ENCODE peak calls at places on chromosomes 13 and 19, in six cellular contexts. W is NB4, Q is adrenal gland, X is esophagus squamous epithelium, P is thoracic aorta, V is ascending aorta. K is an unnamed sample.

GRCh38 chr19:14166448-14166847 is 30.1 kb upstream of the ASF1B start:
- DNase-seq in W (no peak), P (no peak), V (no peak), X (no peak), Q (no peak), K (no peak)

GRCh38 chr13:65744761-65745160 is 1485.4 kb downstream of the PCDH9 start:
- DNase-seq in W (no peak), P (no peak), Q (no peak), V (no peak), X (no peak), K (no peak)

GRCh38 chr13:41059466-41059865 is 1.8 kb upstream of the WBP4 start:
- DNase-seq in W (no peak), P (no peak), Q (no peak), V (no peak), X (no peak), K (no peak)

GRCh38 chr13:98134901-98135300 is 8.0 kb upstream of the FARP1 start:
- DNase-seq in P (no peak), Q (no peak), W (no peak), V (no peak), X (no peak), K (no peak)

GRCh38 chr13:94272038-94272437 is 207.4 kb downstream of the DCT start:
- DNase-seq in Q (no peak), P (no peak), W (no peak), X (no peak), V (no peak), K (no peak)

GRCh38 chr19:29817316-29817715 is 5.5 kb downstream of the CCNE1 start:
- DNase-seq in X (no peak), P (no peak), W (no peak), V (no peak), Q (no peak), K (no peak)

GRCh38 chr19:41753159-41753558 is 2.2 kb upstream of the CEACAM6 start:
- DNase-seq in P (no peak), X (no peak), Q (peak; percentile 20), V (no peak), W (peak; percentile 57), K (no peak)

GRCh38 chr19:46254776-46255175 is 25.2 kb downstream of the IGFL1 start:
- DNase-seq in X (no peak), Q (no peak), V (no peak), P (no peak), W (peak; percentile 66), K (no peak)

GRCh38 chr13:47277774-47278173 is 380.9 kb upstream of the HTR2A start:
- DNase-seq in V (no peak), P (no peak), X (no peak), W (peak; percentile 32), Q (no peak), K (no peak)

GRCh38 chr19:5691930-5692784 is 2.1 kb downstream of the RPL36 start:
- DNase-seq in W (peak; percentile 34), Q (peak; percentile 59), V (no peak), X (no peak), P (no peak), K (no peak)

GRCh38 chr19:43429395-43429794 is 14.7 kb downstream of the TEX101 start:
- DNase-seq in Q (no peak), W (no peak), X (no peak), V (no peak), P (no peak), K (no peak)

GRCh38 chr19:43422689-43423066 is 8.0 kb downstream of the TEX101 start:
- DNase-seq in P (no peak), V (no peak), X (no peak), Q (no peak), W (no peak), K (no peak)

GRCh38 chr19:43422000-43422688 is 7.5 kb downstream of the TEX101 start:
- DNase-seq in W (no peak), V (no peak), Q (no peak), P (no peak), X (no peak), K (no peak)

GRCh38 chr19:43423779-43424178 is 9.1 kb downstream of the TEX101 start:
- DNase-seq in P (no peak), Q (no peak), W (no peak), V (no peak), X (no peak), K (no peak)

DNA sequence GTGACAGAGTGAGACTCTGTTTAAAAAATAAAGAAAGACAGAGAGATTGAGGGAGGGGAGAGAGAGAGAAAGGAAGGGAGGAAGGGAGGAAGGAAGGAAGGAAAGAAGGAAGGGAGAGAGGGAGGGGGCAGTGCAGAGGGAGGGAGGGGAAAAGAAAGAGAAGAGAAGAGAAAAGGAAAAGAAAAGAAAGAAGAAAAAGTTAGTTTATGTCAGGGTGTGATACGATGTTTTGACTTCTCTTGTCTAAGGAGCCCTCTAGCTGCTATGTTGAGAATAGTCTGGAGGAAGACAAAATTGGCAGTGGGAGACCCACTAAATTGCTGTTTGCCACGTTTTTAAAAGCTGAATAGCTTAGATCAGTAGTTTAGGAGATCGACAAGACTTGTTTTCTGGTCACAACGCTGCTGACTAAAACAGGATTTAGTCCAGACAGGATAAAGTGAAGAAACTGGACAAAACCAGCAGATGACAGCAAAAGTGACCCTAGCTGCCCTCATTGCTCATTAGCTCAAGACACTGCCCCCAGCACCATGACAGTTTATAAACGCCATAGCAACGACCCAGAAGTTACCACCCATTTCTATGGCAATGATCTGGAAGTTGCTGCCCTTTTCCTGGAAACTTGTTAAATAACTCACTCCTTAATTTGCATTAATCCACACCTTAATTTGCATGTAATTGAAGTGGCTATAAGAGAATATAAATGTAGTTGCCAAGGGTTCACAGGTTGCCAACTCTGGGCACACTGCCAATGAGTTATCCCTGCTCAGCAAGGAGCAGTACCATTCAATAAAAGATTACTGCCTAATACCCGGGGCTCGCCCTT is 11.1 kb downstream of the TEX101 start:
- DNase-seq in W (peak; percentile 26), V (no peak), Q (no peak), X (no peak), P (no peak), K (no peak)
- TF ChIP-seq CTCF in W (peak; percentile 39), V (no peak), Q (peak; percentile 30), X (peak; percentile 49), P (no peak), K (no peak)

GRCh38 chr13:52450793-52451116 is 321 bp upstream of the VPS36 start:
- DNase-seq in Q (no peak), P (no peak), X (no peak), V (no peak), W (no peak), K (no peak)

GRCh38 chr13:52454459-52454824 is 836 bp upstream of the CKAP2 start:
- DNase-seq in P (no peak), W (peak; percentile 56), X (no peak), V (no peak), Q (no peak), K (no peak)

GRCh38 chr13:52452470-52452869 is 2.0 kb upstream of the VPS36 start:
- DNase-seq in Q (no peak), V (no peak), X (no peak), P (no peak), W (no peak), K (no peak)

GRCh38 chr13:52455677-52456041 is 381 bp downstream of the CKAP2 start:
- DNase-seq in Q (peak; percentile 74), V (peak; percentile 19), X (peak; percentile 45), P (peak; percentile 16), W (peak; percentile 93), K (peak; percentile 60)

GRCh38 chr13:52454825-52455676 is at the start of gene CKAP2:
- DNase-seq in V (peak; percentile 84), W (peak; percentile 99), Q (peak; percentile 97), X (peak; percentile 70), P (peak; percentile 86), K (peak; percentile 84)
- TF ChIP-seq CTCF in V (no peak), W (no peak), Q (no peak), X (no peak), P (no peak), K (no peak)

DNA sequence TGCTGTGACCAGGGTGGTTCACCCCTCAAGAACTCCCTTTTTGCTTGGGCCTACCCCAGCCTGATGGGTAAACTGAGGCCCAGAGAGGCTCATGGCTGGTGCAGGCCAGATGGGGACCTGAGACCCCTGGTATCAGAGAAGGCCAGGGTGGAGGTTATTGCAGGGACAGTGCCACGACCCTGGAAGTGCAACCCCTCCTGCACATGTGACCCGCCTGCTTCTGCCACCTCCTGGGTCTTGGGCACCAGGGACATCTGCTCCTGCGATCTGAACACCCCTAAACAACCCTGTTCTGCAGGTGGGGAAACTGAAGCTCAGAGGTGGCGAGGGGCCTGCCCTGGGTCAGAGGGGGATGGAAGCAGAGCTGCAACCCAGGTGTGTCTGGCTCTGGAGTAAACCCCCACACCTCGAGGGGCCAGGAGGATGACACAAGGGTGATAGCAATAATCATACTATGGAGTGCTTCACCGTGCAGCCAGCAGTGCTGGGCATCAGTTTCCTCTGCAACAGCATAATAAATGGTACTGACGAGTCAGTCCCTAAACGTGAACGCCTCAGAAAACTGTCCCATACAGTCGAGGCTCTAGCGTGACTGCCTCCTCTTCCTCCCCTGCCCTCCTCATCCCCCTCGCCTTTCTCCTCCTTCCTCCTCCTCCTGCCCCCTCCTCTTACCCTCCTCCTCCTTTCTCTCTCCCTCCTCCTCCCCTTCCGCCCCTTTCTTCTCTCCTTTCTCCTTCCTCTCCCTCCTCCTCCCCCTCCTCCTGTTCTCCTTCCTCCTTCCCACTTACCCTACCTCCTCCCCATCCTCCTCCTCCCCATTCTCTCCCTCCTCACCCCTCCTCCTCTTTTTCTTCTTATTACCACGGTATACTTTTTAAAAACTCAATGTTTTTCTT is 4.3 kb downstream of the YJEFN3 start:
- DNase-seq in V (no peak), P (no peak), Q (no peak), W (peak; percentile 39), X (no peak), K (no peak)
- TF ChIP-seq CTCF in V (no peak), P (no peak), Q (no peak), W (no peak), X (no peak), K (no peak)

GRCh38 chr19:18488403-18488723 is 33.5 kb downstream of the ELL start:
- DNase-seq in W (no peak), P (no peak), V (no peak), X (no peak), Q (no peak), K (no peak)
- TF ChIP-seq CTCF in W (no peak), P (peak; percentile 41), V (peak; percentile 27), X (peak; percentile 9), Q (no peak), K (no peak)

DNA sequence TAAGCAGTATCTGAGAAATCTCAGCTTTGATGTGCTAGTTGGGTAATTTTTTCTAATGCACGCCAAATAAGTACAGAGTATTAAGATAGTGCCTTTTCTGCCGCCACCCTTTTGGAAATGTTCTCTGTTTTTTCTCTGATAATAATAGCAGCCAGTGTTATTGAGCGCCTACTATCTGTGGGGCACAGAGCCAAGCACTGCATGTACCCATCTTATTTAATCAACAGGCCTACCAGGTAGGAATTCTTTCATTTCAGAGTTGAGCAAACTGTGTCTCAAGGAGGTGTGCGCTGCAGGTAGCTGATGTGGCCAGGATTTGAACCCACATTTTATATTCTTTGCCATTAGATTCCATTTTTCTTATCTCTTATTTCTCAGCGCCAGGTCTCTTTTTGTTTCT is 1.4 kb downstream of the EPN1 start:
- DNase-seq in Q (no peak), P (no peak), X (no peak), V (no peak), W (no peak), K (no peak)
- TF ChIP-seq CTCF in Q (no peak), P (no peak), X (no peak), V (no peak), W (no peak), K (no peak)

DNA sequence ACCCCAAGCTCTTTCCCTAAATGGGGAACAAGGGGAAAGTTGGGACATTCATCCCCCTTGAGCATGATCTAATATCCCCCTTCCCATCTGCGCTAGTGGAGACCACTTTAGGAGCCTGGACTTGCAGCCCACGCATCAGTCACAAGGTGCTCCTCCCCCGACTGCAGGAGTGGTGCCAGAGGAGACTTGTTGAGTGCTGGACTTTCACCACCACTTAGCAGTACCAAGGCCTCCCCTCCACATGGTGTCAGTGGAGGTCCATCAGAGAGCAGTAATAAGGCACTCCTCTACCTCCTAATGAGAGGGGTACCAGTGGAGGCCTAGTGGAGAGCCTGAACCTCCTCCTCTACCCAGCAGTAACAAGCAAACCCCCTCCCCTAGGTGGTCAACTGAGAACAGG is 22.5 kb downstream of the CAB39L start:
- DNase-seq in W (peak; percentile 54), P (no peak), X (no peak), V (no peak), Q (no peak), K (no peak)
- TF ChIP-seq CTCF in W (peak; percentile 17), P (no peak), X (no peak), V (no peak), Q (no peak), K (no peak)